ENCODE peak calls at places on chromosomes 5 and 9, in four cellular contexts. D, Q, G and E are unnamed samples.

GRCh38 chr5:130222638-130223037 is 318.4 kb downstream of the CHSY3 start:
- DNase-seq in D (no peak), Q (no peak), G (no peak), E (no peak)

GRCh38 chr5:151048526-151048925 is 28.1 kb downstream of the GPX3 start:
- DNase-seq in D (no peak), G (no peak), Q (no peak), E (no peak)

GRCh38 chr9:133534346-133535284 is at the start of gene ADAMTSL2:
- DNase-seq in Q (peak; percentile 73), G (no peak), D (peak; percentile 53), E (no peak)

GRCh38 chr5:8726383-8727036 is 819.4 kb downstream of the SEMA5A start:
- DNase-seq in Q (no peak), G (no peak), D (no peak), E (no peak)

GRCh38 chr5:146461319-146461718 is 14.2 kb downstream of the TCERG1 start:
- DNase-seq in Q (no peak), G (no peak), D (no peak), E (no peak)

GRCh38 chr9:79166005-79166404 is 405.8 kb upstream of the TLE4 start:
- DNase-seq in G (no peak), D (no peak), Q (no peak), E (no peak)

GRCh38 chr5:32848681-32849080 is 137.6 kb downstream of the NPR3 start:
- DNase-seq in G (no peak), Q (no peak), D (no peak), E (no peak)

GRCh38 chr9:98907055-98907454 is 36.7 kb upstream of the COL15A1 start:
- DNase-seq in G (no peak), Q (no peak), D (no peak), E (no peak)

GRCh38 chr9:87887151-87887505 is 4.5 kb downstream of the SPATA31E1 start:
- DNase-seq in Q (no peak), D (no peak), G (no peak), E (no peak)

GRCh38 chr5:169534939-169535338 is 48.6 kb upstream of the SPDL1 start:
- DNase-seq in D (no peak), Q (no peak), G (no peak), E (no peak)

GRCh38 chr5:109939109-109939682 is 249.5 kb downstream of the MAN2A1 start:
- DNase-seq in Q (no peak), D (no peak), G (no peak), E (no peak)

GRCh38 chr5:2763533-2763794 is 12.0 kb upstream of the IRX2 start:
- DNase-seq in D (no peak), Q (no peak), G (no peak), E (no peak)

GRCh38 chr9:107637421-107638420 is 148.2 kb upstream of the KLF4 start:
- DNase-seq in G (no peak), D (no peak), Q (no peak), E (no peak)

GRCh38 chr9:83430681-83431080 is 107.5 kb downstream of the FRMD3 start:
- DNase-seq in Q (no peak), G (no peak), D (no peak), E (no peak)

GRCh38 chr9:97689401-97689800 is 7.7 kb downstream of the XPA start:
- DNase-seq in Q (no peak), D (no peak), G (no peak), E (no peak)

GRCh38 chr5:91212336-91213092 is 170.6 kb downstream of the ARRDC3 start:
- DNase-seq in G (no peak), D (no peak), Q (no peak), E (no peak)

GRCh38 chr5:160199410-160199911 is 29.8 kb upstream of the FABP6 start:
- DNase-seq in Q (no peak), D (peak; percentile 89), G (no peak), E (peak; percentile 90)

GRCh38 chr5:35483797-35484196 is 133.9 kb upstream of the SPEF2 start:
- DNase-seq in G (no peak), D (no peak), Q (peak; percentile 91), E (no peak)

GRCh38 chr9:105419981-105420597 is 27.7 kb upstream of the FSD1L start:
- DNase-seq in G (no peak), D (no peak), Q (no peak), E (no peak)

GRCh38 chr5:52449506-52449905 is 338.2 kb upstream of the ITGA1 start:
- DNase-seq in Q (no peak), D (no peak), G (no peak), E (no peak)

GRCh38 chr9:93268551-93269314 is 84.8 kb downstream of the WNK2 start:
- DNase-seq in G (no peak), D (no peak), Q (no peak), E (no peak)

GRCh38 chr5:119036101-119036762 is 34.7 kb upstream of the DMXL1 start:
- DNase-seq in Q (no peak), D (no peak), G (no peak), E (no peak)

GRCh38 chr9:129586241-129586640 is 34.7 kb downstream of the C9orf50 start:
- DNase-seq in G (no peak), D (no peak), Q (no peak), E (no peak)

GRCh38 chr5:174431504-174431903 is 292.9 kb upstream of the MSX2 start:
- DNase-seq in Q (no peak), G (no peak), D (no peak), E (no peak)

GRCh38 chr9:19137282-19137681 is 10.0 kb upstream of the PLIN2 start:
- DNase-seq in D (no peak), G (no peak), Q (no peak), E (no peak)

GRCh38 chr9:123411191-123411590 is 55.2 kb downstream of the CRB2 start:
- DNase-seq in D (no peak), Q (no peak), G (no peak), E (no peak)

GRCh38 chr5:83567741-83568530 is 96.4 kb downstream of the VCAN start:
- DNase-seq in D (no peak), Q (peak; percentile 6), G (no peak), E (no peak)

GRCh38 chr5:67493676-67494075 is 297.1 kb upstream of the CD180 start:
- DNase-seq in G (no peak), D (no peak), Q (peak; percentile 55), E (peak; percentile 38)

GRCh38 chr5:57499262-57500050 is 16.8 kb upstream of the ACTBL2 start:
- DNase-seq in Q (peak; percentile 5), G (peak; percentile 44), D (peak; percentile 39), E (peak; percentile 34)

DNA sequence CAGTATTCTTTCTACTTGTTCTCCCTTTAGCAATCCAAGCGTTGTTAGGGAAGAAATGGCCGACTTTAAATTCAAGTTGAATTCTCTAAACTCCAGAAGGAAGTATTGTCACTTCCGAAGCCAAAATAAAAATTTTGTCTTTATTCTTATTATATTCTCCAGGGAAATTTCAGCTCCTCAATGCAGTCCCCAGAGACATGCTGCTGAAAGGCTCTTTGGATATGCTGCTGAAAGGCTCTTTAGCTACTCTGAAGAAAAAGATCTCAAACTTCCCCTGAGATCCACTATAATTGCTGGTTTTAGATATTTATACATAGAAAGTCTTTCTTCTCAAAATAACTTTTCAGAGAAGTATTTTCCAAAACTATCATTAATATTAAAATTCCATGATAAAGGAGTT is 92.3 kb upstream of the PARP8 start:
- DNase-seq in D (no peak), G (no peak), Q (no peak), E (no peak)
- TF ChIP-seq TARDBP in D (no peak), G (no peak), Q (no peak), E (no peak)

DNA sequence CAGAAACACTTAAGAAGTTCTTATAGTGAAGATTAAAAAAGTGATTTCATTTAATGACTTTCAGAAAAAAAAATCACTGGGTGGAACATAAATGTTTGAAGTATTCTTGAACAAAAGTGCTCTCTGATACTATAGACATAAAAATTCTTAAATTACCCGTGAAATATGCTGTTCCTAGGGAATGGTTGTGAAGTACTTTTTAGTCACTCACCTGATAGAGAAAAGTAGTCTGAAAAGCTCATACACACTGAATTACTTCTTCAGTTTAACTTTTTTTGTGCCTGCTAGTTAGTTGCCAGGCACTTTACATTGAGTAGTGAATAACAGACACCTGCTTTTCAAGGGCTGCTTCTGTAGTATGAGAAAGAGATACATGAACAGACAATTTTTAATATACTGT is 78.0 kb downstream of the SH3GL2 start:
- DNase-seq in D (no peak), G (no peak), Q (no peak), E (no peak)
- TF ChIP-seq FOXK2 in D (no peak), G (no peak), Q (no peak), E (no peak)

GRCh38 chr5:147935032-147935431 is 28.7 kb upstream of the C5orf46 start:
- DNase-seq in G (no peak), Q (peak; percentile 16), D (no peak), E (peak; percentile 19)
- TF ChIP-seq TARDBP in G (no peak), Q (no peak), D (no peak), E (no peak)

DNA sequence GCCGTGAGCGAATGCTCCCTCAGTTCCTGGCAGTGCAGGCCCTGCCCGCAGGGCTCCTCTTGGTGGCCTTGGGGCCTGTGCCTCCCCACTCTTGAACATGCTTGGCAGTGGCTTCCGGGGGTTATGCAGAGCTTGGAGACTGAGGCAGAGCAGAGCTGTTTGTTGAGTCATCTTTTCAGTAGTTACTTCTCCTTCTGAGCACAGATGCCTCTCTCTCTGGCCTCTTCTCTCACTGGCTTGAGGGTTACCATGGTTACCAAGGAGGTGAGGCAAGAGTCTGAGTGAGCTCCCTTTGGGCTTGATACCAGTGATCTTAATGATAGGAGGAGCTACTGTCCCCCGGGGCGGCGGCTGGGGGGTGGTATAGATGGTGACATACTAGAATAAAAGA is 110.9 kb downstream of the ARHGAP26 start:
- DNase-seq in Q (no peak), D (no peak), G (no peak), E (no peak)
- TF ChIP-seq FOXK2 in Q (no peak), D (no peak), G (no peak), E (no peak)